ENCODE peak calls at places on chromosomes 5 and 9, in five cellular contexts. One of them, this sample, is unnamed.

GRCh38 chr9:130128782-130129424 is 43.3 kb upstream of the NCS1 start:
- DNase-seq in kidney: peak
- DNase-seq in nephron progenitor cell: no peak
- DNase-seq in cardiac fibroblast: peak
- DNase-seq in A549: no peak
- DNase-seq in this sample: no peak

GRCh38 chr5:112848116-112848811 is 12.8 kb upstream of the SRP19 start:
- DNase-seq in kidney: no peak
- DNase-seq in nephron progenitor cell: peak
- DNase-seq in cardiac fibroblast: peak
- DNase-seq in A549: peak
- DNase-seq in this sample: no peak

GRCh38 chr9:125430611-125431305 is 169.1 kb downstream of the GAPVD1 start:
- DNase-seq in kidney: peak
- DNase-seq in nephron progenitor cell: no peak
- DNase-seq in cardiac fibroblast: no peak
- DNase-seq in A549: no peak
- DNase-seq in this sample: no peak

GRCh38 chr9:4667681-4668080 is 1.4 kb upstream of the SPATA6L start:
- DNase-seq in kidney: no peak
- DNase-seq in nephron progenitor cell: no peak
- DNase-seq in cardiac fibroblast: no peak
- DNase-seq in A549: no peak
- DNase-seq in this sample: no peak

GRCh38 chr5:29498860-29499259 is 1694.6 kb upstream of the CDH6 start:
- DNase-seq in kidney: no peak
- DNase-seq in nephron progenitor cell: no peak
- DNase-seq in cardiac fibroblast: no peak
- DNase-seq in A549: no peak
- DNase-seq in this sample: no peak

GRCh38 chr5:179154991-179155955 is 95.1 kb downstream of the ZNF354C start:
- DNase-seq in kidney: peak
- DNase-seq in nephron progenitor cell: no peak
- DNase-seq in cardiac fibroblast: no peak
- DNase-seq in A549: no peak
- DNase-seq in this sample: no peak

GRCh38 chr9:96453625-96454024 is 3.7 kb downstream of the HABP4 start:
- DNase-seq in kidney: no peak
- DNase-seq in nephron progenitor cell: no peak
- DNase-seq in cardiac fibroblast: peak
- DNase-seq in A549: peak
- DNase-seq in this sample: no peak

GRCh38 chr5:106331415-106331814 is 1339.3 kb downstream of the EFNA5 start:
- DNase-seq in kidney: no peak
- DNase-seq in nephron progenitor cell: no peak
- DNase-seq in cardiac fibroblast: peak
- DNase-seq in A549: no peak
- DNase-seq in this sample: no peak

GRCh38 chr5:134577022-134577795 is 51.7 kb downstream of the JADE2 start:
- DNase-seq in kidney: peak
- DNase-seq in nephron progenitor cell: no peak
- DNase-seq in cardiac fibroblast: peak
- DNase-seq in A549: peak
- DNase-seq in this sample: no peak

GRCh38 chr5:15904894-15905805 is 274.4 kb downstream of the MARCHF11 start:
- DNase-seq in kidney: no peak
- DNase-seq in nephron progenitor cell: no peak
- DNase-seq in cardiac fibroblast: peak
- DNase-seq in A549: no peak
- DNase-seq in this sample: no peak

GRCh38 chr5:171840701-171841522 is 55.3 kb downstream of the SMIM23 start:
- DNase-seq in kidney: no peak
- DNase-seq in nephron progenitor cell: no peak
- DNase-seq in cardiac fibroblast: no peak
- DNase-seq in A549: no peak
- DNase-seq in this sample: no peak

GRCh38 chr5:8473827-8474568 is 605.0 kb downstream of the MTRR start:
- DNase-seq in kidney: no peak
- DNase-seq in nephron progenitor cell: no peak
- DNase-seq in cardiac fibroblast: no peak
- DNase-seq in A549: no peak
- DNase-seq in this sample: no peak

GRCh38 chr5:83583859-83584258 is 112.3 kb downstream of the VCAN start:
- DNase-seq in kidney: no peak
- DNase-seq in nephron progenitor cell: no peak
- DNase-seq in cardiac fibroblast: peak
- DNase-seq in A549: no peak
- DNase-seq in this sample: no peak

GRCh38 chr5:114238771-114239313 is 123.0 kb upstream of the KCNN2 start:
- DNase-seq in kidney: no peak
- DNase-seq in nephron progenitor cell: no peak
- DNase-seq in cardiac fibroblast: no peak
- DNase-seq in A549: no peak
- DNase-seq in this sample: no peak

GRCh38 chr5:1549631-1550030 is 25.9 kb upstream of the LPCAT1 start:
- DNase-seq in kidney: peak
- DNase-seq in nephron progenitor cell: no peak
- DNase-seq in cardiac fibroblast: no peak
- DNase-seq in A549: no peak
- DNase-seq in this sample: no peak

GRCh38 chr5:59694416-59694815 is 199.1 kb downstream of the PDE4D start:
- DNase-seq in kidney: no peak
- DNase-seq in nephron progenitor cell: no peak
- DNase-seq in cardiac fibroblast: no peak
- DNase-seq in A549: no peak
- DNase-seq in this sample: no peak

GRCh38 chr9:133454325-133454724 is 5.5 kb upstream of the CACFD1 start:
- DNase-seq in kidney: peak
- DNase-seq in nephron progenitor cell: no peak
- DNase-seq in cardiac fibroblast: no peak
- DNase-seq in A549: no peak
- DNase-seq in this sample: no peak

GRCh38 chr9:125121156-125121555 is 22.2 kb downstream of the SCAI start:
- DNase-seq in kidney: no peak
- DNase-seq in nephron progenitor cell: no peak
- DNase-seq in cardiac fibroblast: no peak
- DNase-seq in A549: no peak
- DNase-seq in this sample: no peak

GRCh38 chr9:128405780-128406171 is 14.9 kb upstream of the CERCAM start:
- DNase-seq in kidney: no peak
- DNase-seq in nephron progenitor cell: no peak
- DNase-seq in cardiac fibroblast: no peak
- DNase-seq in A549: no peak
- DNase-seq in this sample: no peak

GRCh38 chr9:34405719-34406118 is 29.0 kb upstream of the MYORG start:
- DNase-seq in kidney: no peak
- DNase-seq in nephron progenitor cell: no peak
- DNase-seq in cardiac fibroblast: no peak
- DNase-seq in A549: no peak
- DNase-seq in this sample: no peak

DNA sequence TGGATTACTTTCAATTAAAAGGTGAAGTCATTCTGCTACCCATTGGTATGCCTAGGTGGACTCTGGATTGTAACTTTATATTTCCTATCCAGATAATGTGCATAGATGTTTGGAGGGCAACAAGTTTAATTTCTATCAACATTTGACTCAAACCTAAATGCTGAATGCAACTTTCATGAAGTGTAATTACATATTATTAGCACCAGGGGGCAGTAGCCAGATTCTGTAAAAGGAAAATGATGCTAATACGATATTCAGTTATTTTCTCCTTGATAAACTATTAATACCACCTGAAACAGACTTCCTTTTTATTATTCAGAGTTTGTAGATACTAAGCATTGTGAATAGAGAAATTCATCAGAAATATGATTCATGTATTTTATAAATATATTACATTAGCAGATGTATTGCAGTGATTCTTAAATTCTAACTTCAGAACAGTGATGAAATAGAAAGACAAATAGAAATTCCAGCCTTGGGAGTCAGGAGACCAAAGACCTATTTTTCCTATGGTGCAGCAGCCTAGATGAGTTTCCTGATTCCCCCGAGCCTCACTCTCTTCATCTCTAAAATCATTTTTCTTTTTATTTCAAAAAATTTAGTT is 148.1 kb downstream of the CAAP1 start:
- DNase-seq in kidney: no peak
- DNase-seq in nephron progenitor cell: no peak
- DNase-seq in cardiac fibroblast: peak
- DNase-seq in A549: peak
- DNase-seq in this sample: no peak
- TF ChIP-seq CTCF in kidney: peak
- TF ChIP-seq CTCF in nephron progenitor cell: peak
- TF ChIP-seq CTCF in cardiac fibroblast: peak
- TF ChIP-seq CTCF in A549: peak
- TF ChIP-seq CTCF in this sample: peak

GRCh38 chr9:90773593-90773992 is 28.0 kb upstream of the SYK start:
- DNase-seq in kidney: no peak
- DNase-seq in nephron progenitor cell: no peak
- DNase-seq in cardiac fibroblast: peak
- DNase-seq in A549: no peak
- DNase-seq in this sample: no peak
- TF ChIP-seq CTCF in kidney: peak
- TF ChIP-seq CTCF in nephron progenitor cell: peak
- TF ChIP-seq CTCF in cardiac fibroblast: no peak
- TF ChIP-seq CTCF in A549: peak
- TF ChIP-seq CTCF in this sample: peak

GRCh38 chr9:105401651-105402050 is 46.2 kb upstream of the FSD1L start:
- DNase-seq in kidney: no peak
- DNase-seq in nephron progenitor cell: no peak
- DNase-seq in cardiac fibroblast: peak
- DNase-seq in A549: no peak
- DNase-seq in this sample: no peak
- TF ChIP-seq CTCF in kidney: no peak
- TF ChIP-seq CTCF in nephron progenitor cell: no peak
- TF ChIP-seq CTCF in cardiac fibroblast: no peak
- TF ChIP-seq CTCF in A549: no peak
- TF ChIP-seq CTCF in this sample: no peak

DNA sequence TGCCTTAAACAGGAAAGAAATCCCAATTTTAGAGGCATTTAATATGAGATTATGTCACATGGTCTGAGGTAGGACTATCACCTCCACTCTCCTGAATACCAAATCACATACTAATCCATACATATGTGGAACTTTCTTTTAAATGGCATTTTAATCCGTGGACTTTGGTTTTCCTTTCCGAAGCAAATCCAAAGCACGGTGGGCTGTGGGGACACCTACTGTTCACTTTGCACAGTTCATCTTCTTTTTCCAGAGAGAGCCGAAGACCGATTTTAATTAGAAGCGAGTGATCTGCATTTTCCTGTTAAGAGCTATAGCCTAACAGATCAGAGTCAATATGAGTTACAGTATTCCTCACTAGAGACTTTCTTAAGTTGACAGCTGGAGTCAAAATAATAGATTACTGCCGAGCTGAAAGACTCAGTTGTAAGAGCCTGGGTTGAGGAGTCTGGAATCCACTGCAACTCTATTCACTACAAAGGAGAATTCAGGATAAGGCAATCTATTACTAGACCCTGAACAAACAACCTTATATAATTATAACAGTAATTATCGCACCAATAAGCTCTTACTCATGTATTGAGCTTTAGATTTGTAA is 144.8 kb downstream of the TRPM6 start:
- DNase-seq in kidney: no peak
- DNase-seq in nephron progenitor cell: peak
- DNase-seq in cardiac fibroblast: peak
- DNase-seq in A549: peak
- DNase-seq in this sample: peak
- TF ChIP-seq CTCF in kidney: peak
- TF ChIP-seq CTCF in nephron progenitor cell: peak
- TF ChIP-seq CTCF in cardiac fibroblast: peak
- TF ChIP-seq CTCF in A549: peak
- TF ChIP-seq CTCF in this sample: peak

DNA sequence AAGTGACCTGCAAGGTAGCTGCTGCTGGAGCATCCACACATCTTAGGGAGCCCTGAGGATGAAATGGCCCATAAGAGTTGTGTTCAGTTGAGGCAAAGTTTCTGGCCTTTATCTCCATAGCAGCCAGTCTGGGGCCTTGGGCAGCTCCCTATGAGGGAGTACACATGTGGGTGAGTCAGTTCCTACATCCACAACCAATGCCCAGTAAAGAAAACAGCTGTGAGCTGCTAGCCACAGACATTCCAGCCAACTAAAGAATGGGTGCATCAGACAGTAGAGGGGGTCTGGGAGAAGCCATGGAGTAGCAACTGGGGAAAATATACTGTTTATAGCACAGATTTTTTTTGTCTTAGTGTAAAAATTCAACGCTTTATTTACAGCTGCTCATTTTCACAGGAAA is 720.7 kb downstream of the TLE1 start:
- DNase-seq in kidney: no peak
- DNase-seq in nephron progenitor cell: no peak
- DNase-seq in cardiac fibroblast: peak
- DNase-seq in A549: no peak
- DNase-seq in this sample: no peak
- TF ChIP-seq CTCF in kidney: no peak
- TF ChIP-seq CTCF in nephron progenitor cell: no peak
- TF ChIP-seq CTCF in cardiac fibroblast: no peak
- TF ChIP-seq CTCF in A549: no peak
- TF ChIP-seq CTCF in this sample: no peak

DNA sequence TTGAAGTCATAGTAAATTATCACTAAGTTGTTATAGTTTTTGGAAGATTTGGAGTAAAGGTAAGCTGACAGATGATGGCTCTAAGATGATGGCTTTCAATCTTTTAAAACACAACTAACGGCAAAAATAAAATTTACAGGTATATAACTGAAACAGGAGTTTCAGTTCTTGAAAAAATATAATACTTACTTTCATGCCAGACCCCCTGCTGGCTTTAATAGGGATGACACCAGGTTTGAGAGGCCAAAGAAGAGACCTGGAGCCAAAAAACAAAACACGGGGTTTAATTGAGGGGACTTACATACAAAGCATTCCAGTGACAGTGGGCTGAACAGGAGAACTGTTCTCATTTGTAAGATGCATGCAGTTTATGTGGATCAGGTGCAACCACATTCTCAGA is 301.7 kb upstream of the PCSK5 start:
- DNase-seq in kidney: no peak
- DNase-seq in nephron progenitor cell: no peak
- DNase-seq in cardiac fibroblast: no peak
- DNase-seq in A549: no peak
- DNase-seq in this sample: no peak
- TF ChIP-seq CTCF in kidney: no peak
- TF ChIP-seq CTCF in nephron progenitor cell: peak
- TF ChIP-seq CTCF in cardiac fibroblast: peak
- TF ChIP-seq CTCF in A549: no peak
- TF ChIP-seq CTCF in this sample: peak

GRCh38 chr5:172901012-172901780 is 58.0 kb upstream of the RPL26L1 start:
- DNase-seq in kidney: peak
- DNase-seq in nephron progenitor cell: peak
- DNase-seq in cardiac fibroblast: peak
- DNase-seq in A549: no peak
- DNase-seq in this sample: no peak

GRCh38 chr5:172904312-172904642 is 54.9 kb upstream of the RPL26L1 start:
- DNase-seq in kidney: no peak
- DNase-seq in nephron progenitor cell: no peak
- DNase-seq in cardiac fibroblast: no peak
- DNase-seq in A549: no peak
- DNase-seq in this sample: no peak

GRCh38 chr5:172901788-172902496 is 57.3 kb upstream of the RPL26L1 start:
- DNase-seq in kidney: no peak
- DNase-seq in nephron progenitor cell: peak
- DNase-seq in cardiac fibroblast: peak
- DNase-seq in A549: peak
- DNase-seq in this sample: no peak

GRCh38 chr5:172903790-172904189 is 55.4 kb upstream of the RPL26L1 start:
- DNase-seq in kidney: no peak
- DNase-seq in nephron progenitor cell: no peak
- DNase-seq in cardiac fibroblast: peak
- DNase-seq in A549: no peak
- DNase-seq in this sample: no peak

GRCh38 chr5:172902497-172903472 is 56.4 kb upstream of the RPL26L1 start:
- DNase-seq in kidney: peak
- DNase-seq in nephron progenitor cell: peak
- DNase-seq in cardiac fibroblast: peak
- DNase-seq in A549: peak
- DNase-seq in this sample: peak
- TF ChIP-seq CTCF in kidney: peak
- TF ChIP-seq CTCF in nephron progenitor cell: peak
- TF ChIP-seq CTCF in cardiac fibroblast: peak
- TF ChIP-seq CTCF in A549: peak
- TF ChIP-seq CTCF in this sample: no peak